ENCODE peak calls at places on chromosome 19, in five cellular contexts. X, W, Y, Z and P are unnamed samples.
A peak's percentile ranks its signal among the peaks of the same experiment; 100 is the strongest.

GRCh38 chr19:6017576-6017975 is 39.6 kb upstream of the RANBP3 start:
- DNase-seq in W (no peak), X (no peak), Z (no peak), Y (no peak), P (no peak)

GRCh38 chr19:48551437-48552302 is at the start of gene SULT2B1:
- DNase-seq in Y (no peak), Z (no peak), W (peak; percentile 87), X (no peak), P (peak; percentile 84)

GRCh38 chr19:22545751-22546150 is 88.4 kb upstream of the ZNF492 start:
- DNase-seq in W (no peak), Z (peak; percentile 35), X (peak; percentile 30), Y (no peak), P (peak; percentile 0)

GRCh38 chr19:8090932-8091331 is 38.4 kb downstream of the CCL25 start:
- DNase-seq in X (no peak), W (no peak), Y (no peak), Z (no peak), P (no peak)

GRCh38 chr19:48938256-48938655 is 4.8 kb downstream of the DHDH start:
- DNase-seq in X (no peak), Y (no peak), W (peak; percentile 35), Z (no peak), P (no peak)

GRCh38 chr19:4914736-4915501 is 5.6 kb downstream of the UHRF1 start:
- DNase-seq in W (no peak), Y (peak; percentile 66), X (peak; percentile 96), Z (peak; percentile 58), P (no peak)

GRCh38 chr19:12783226-12783848 is 7.9 kb upstream of the JUNB start:
- DNase-seq in Y (no peak), X (peak; percentile 53), Z (no peak), W (no peak), P (no peak)

GRCh38 chr19:30227071-30227621 is 145.0 kb upstream of the ZNF536 start:
- DNase-seq in W (no peak), X (peak; percentile 6), Y (no peak), Z (no peak), P (no peak)

GRCh38 chr19:2507109-2507508 is 31.2 kb downstream of the GADD45B start:
- DNase-seq in Z (peak; percentile 63), X (peak; percentile 63), W (no peak), Y (no peak), P (peak; percentile 99)

GRCh38 chr19:347946-348861 is 3.6 kb upstream of the MIER2 start:
- DNase-seq in W (no peak), Z (no peak), Y (no peak), X (peak; percentile 31), P (no peak)

GRCh38 chr19:18580311-18580710 is 8.3 kb upstream of the REX1BD start:
- DNase-seq in Y (no peak), Z (no peak), W (no peak), X (no peak), P (no peak)